ENCODE peak calls at places on chromosomes 12 and 14, in nine cellular contexts. One of them, this sample, is unnamed.

GRCh38 chr12:7154042-7154441 is 23.9 kb downstream of the CLSTN3 start:
- DNase-seq in stomach: no peak
- DNase-seq in A549: no peak
- DNase-seq in tibial nerve: no peak
- DNase-seq in K562: no peak
- DNase-seq in HepG2: no peak
- DNase-seq in ovary: no peak
- DNase-seq in esophagus muscularis mucosa: no peak
- DNase-seq in transverse colon: no peak
- DNase-seq in this sample: no peak

GRCh38 chr12:64480148-64480547 is 28.2 kb downstream of the TBK1 start:
- DNase-seq in stomach: no peak
- DNase-seq in A549: no peak
- DNase-seq in tibial nerve: no peak
- DNase-seq in K562: no peak
- DNase-seq in HepG2: no peak
- DNase-seq in ovary: no peak
- DNase-seq in esophagus muscularis mucosa: no peak
- DNase-seq in transverse colon: no peak
- DNase-seq in this sample: no peak

GRCh38 chr14:46964378-46964777 is 312.8 kb upstream of the RPL10L start:
- DNase-seq in stomach: no peak
- DNase-seq in A549: no peak
- DNase-seq in tibial nerve: no peak
- DNase-seq in K562: no peak
- DNase-seq in HepG2: no peak
- DNase-seq in ovary: no peak
- DNase-seq in esophagus muscularis mucosa: no peak
- DNase-seq in transverse colon: no peak
- DNase-seq in this sample: no peak

GRCh38 chr12:55226523-55226922 is 5.7 kb downstream of the OR10A7 start:
- DNase-seq in stomach: no peak
- DNase-seq in A549: no peak
- DNase-seq in tibial nerve: no peak
- DNase-seq in K562: no peak
- DNase-seq in HepG2: no peak
- DNase-seq in ovary: no peak
- DNase-seq in esophagus muscularis mucosa: no peak
- DNase-seq in transverse colon: no peak
- DNase-seq in this sample: no peak

GRCh38 chr12:111406474-111407370 is 999 bp downstream of the SH2B3 start:
- DNase-seq in stomach: no peak
- DNase-seq in A549: no peak
- DNase-seq in tibial nerve: no peak
- DNase-seq in K562: no peak
- DNase-seq in HepG2: no peak
- DNase-seq in ovary: peak
- DNase-seq in esophagus muscularis mucosa: no peak
- DNase-seq in transverse colon: no peak
- DNase-seq in this sample: peak

GRCh38 chr12:64120568-64120967 is 101.5 kb downstream of the KICS2 start:
- DNase-seq in stomach: no peak
- DNase-seq in A549: no peak
- DNase-seq in tibial nerve: no peak
- DNase-seq in K562: no peak
- DNase-seq in HepG2: no peak
- DNase-seq in ovary: no peak
- DNase-seq in esophagus muscularis mucosa: no peak
- DNase-seq in transverse colon: no peak
- DNase-seq in this sample: no peak

GRCh38 chr12:56836800-56837663 is 73.9 kb downstream of the HSD17B6 start:
- DNase-seq in stomach: no peak
- DNase-seq in A549: no peak
- DNase-seq in tibial nerve: no peak
- DNase-seq in K562: no peak
- DNase-seq in HepG2: no peak
- DNase-seq in ovary: no peak
- DNase-seq in esophagus muscularis mucosa: no peak
- DNase-seq in transverse colon: no peak
- DNase-seq in this sample: no peak

GRCh38 chr14:97346675-97347074 is 549.5 kb downstream of the VRK1 start:
- DNase-seq in stomach: no peak
- DNase-seq in A549: no peak
- DNase-seq in tibial nerve: no peak
- DNase-seq in K562: no peak
- DNase-seq in HepG2: no peak
- DNase-seq in ovary: no peak
- DNase-seq in esophagus muscularis mucosa: no peak
- DNase-seq in transverse colon: no peak
- DNase-seq in this sample: no peak

GRCh38 chr14:102775855-102776760 is 1.1 kb upstream of the TRAF3 start:
- DNase-seq in stomach: peak
- DNase-seq in A549: no peak
- DNase-seq in tibial nerve: no peak
- DNase-seq in K562: no peak
- DNase-seq in HepG2: peak
- DNase-seq in ovary: no peak
- DNase-seq in esophagus muscularis mucosa: no peak
- DNase-seq in transverse colon: peak
- DNase-seq in this sample: no peak

GRCh38 chr14:102776761-102777710 is at the start of gene TRAF3:
- DNase-seq in stomach: peak
- DNase-seq in A549: peak
- DNase-seq in tibial nerve: no peak
- DNase-seq in K562: peak
- DNase-seq in HepG2: no peak
- DNase-seq in ovary: peak
- DNase-seq in esophagus muscularis mucosa: no peak
- DNase-seq in transverse colon: peak
- DNase-seq in this sample: peak

GRCh38 chr14:102772781-102773570 is 4.3 kb upstream of the TRAF3 start:
- DNase-seq in stomach: no peak
- DNase-seq in A549: no peak
- DNase-seq in tibial nerve: no peak
- DNase-seq in K562: no peak
- DNase-seq in HepG2: peak
- DNase-seq in ovary: no peak
- DNase-seq in esophagus muscularis mucosa: no peak
- DNase-seq in transverse colon: no peak
- DNase-seq in this sample: no peak

GRCh38 chr14:102777711-102778615 is 714 bp downstream of the TRAF3 start:
- DNase-seq in stomach: no peak
- DNase-seq in A549: no peak
- DNase-seq in tibial nerve: no peak
- DNase-seq in K562: peak
- DNase-seq in HepG2: no peak
- DNase-seq in ovary: peak
- DNase-seq in esophagus muscularis mucosa: no peak
- DNase-seq in transverse colon: peak
- DNase-seq in this sample: no peak

DNA sequence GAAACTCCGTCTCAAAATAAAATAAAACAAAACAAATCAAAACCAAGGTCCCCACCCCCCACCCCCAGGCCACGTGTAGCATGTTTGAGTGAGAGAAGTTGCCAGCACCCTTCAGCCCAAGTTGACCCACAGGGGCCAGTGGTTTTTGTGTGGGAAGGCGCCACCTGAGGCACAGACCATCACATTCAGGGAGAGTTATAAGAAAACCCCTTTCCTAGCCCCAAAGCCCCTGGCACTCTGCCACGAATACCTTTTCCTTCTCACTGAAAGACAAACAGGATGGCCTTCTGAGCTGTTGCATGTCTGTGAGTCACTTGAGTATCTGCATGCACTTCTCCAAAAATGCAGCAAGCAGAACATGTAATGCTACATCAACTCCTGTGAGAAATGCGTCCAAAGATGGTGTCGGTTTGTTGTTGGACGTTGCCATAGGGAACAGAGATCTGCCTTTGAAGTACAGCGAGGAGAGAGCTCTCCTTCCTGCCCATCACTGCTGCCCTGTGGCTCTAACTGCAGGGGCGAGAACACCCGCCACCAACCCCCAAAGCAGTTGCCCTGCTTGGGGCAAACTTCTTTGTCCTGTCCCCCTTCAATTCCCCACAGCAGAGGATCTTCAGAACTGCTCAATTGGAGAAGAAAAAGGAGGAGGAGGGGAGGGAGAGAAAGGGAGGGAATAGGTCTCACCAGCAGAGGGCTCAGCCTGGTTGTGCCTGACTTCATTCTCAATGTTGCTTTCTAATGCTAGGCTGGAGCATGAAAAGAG is 2.7 kb upstream of the TRAF3 start:
- DNase-seq in stomach: peak
- DNase-seq in A549: peak
- DNase-seq in tibial nerve: no peak
- DNase-seq in K562: peak
- DNase-seq in HepG2: peak
- DNase-seq in ovary: peak
- DNase-seq in esophagus muscularis mucosa: no peak
- DNase-seq in transverse colon: peak
- DNase-seq in this sample: no peak
- TF ChIP-seq EP300 in stomach: no peak
- TF ChIP-seq EP300 in A549: no peak
- TF ChIP-seq EP300 in tibial nerve: no peak
- TF ChIP-seq EP300 in K562: no peak
- TF ChIP-seq EP300 in HepG2: no peak
- TF ChIP-seq EP300 in ovary: no peak
- TF ChIP-seq EP300 in esophagus muscularis mucosa: no peak
- TF ChIP-seq EP300 in transverse colon: no peak
- TF ChIP-seq EP300 in this sample: no peak

GRCh38 chr12:118185602-118186397 is 49.9 kb downstream of the PEBP1 start:
- DNase-seq in stomach: no peak
- DNase-seq in A549: no peak
- DNase-seq in tibial nerve: no peak
- DNase-seq in K562: no peak
- DNase-seq in HepG2: no peak
- DNase-seq in ovary: no peak
- DNase-seq in esophagus muscularis mucosa: no peak
- DNase-seq in transverse colon: no peak
- DNase-seq in this sample: no peak

GRCh38 chr12:118187746-118188390 is 51.9 kb downstream of the PEBP1 start:
- DNase-seq in stomach: no peak
- DNase-seq in A549: no peak
- DNase-seq in tibial nerve: no peak
- DNase-seq in K562: peak
- DNase-seq in HepG2: no peak
- DNase-seq in ovary: no peak
- DNase-seq in esophagus muscularis mucosa: no peak
- DNase-seq in transverse colon: no peak
- DNase-seq in this sample: no peak

GRCh38 chr12:118183155-118183554 is 47.2 kb downstream of the PEBP1 start:
- DNase-seq in stomach: no peak
- DNase-seq in A549: no peak
- DNase-seq in tibial nerve: no peak
- DNase-seq in K562: no peak
- DNase-seq in HepG2: no peak
- DNase-seq in ovary: no peak
- DNase-seq in esophagus muscularis mucosa: no peak
- DNase-seq in transverse colon: no peak
- DNase-seq in this sample: no peak

GRCh38 chr12:118188690-118189371 is 52.9 kb downstream of the PEBP1 start:
- DNase-seq in stomach: no peak
- DNase-seq in A549: no peak
- DNase-seq in tibial nerve: peak
- DNase-seq in K562: no peak
- DNase-seq in HepG2: no peak
- DNase-seq in ovary: peak
- DNase-seq in esophagus muscularis mucosa: no peak
- DNase-seq in transverse colon: no peak
- DNase-seq in this sample: peak

DNA sequence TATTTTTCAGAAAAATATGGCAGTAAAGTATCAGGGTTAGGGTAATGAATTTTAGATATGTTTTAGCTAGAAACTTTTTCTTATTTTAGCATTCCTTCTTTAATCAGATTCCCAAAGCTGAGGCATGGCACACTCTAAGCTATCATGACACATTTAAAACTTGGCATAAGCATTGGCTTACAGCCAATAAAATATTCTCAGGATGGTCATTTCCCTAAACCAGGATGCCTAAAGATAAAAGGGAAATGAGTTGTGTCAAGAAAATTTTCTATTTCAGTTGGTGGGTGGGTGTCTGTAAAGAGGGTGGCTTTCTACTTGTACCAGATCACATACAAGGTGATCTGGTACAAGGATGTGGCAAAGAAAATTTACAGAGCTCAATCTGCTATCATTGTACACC is 47.8 kb downstream of the PEBP1 start:
- DNase-seq in stomach: no peak
- DNase-seq in A549: no peak
- DNase-seq in tibial nerve: no peak
- DNase-seq in K562: no peak
- DNase-seq in HepG2: no peak
- DNase-seq in ovary: no peak
- DNase-seq in esophagus muscularis mucosa: no peak
- DNase-seq in transverse colon: no peak
- DNase-seq in this sample: no peak
- H3K27ac ChIP-seq in stomach: peak
- H3K27ac ChIP-seq in A549: no peak
- H3K27ac ChIP-seq in tibial nerve: no peak
- H3K27ac ChIP-seq in K562: no peak
- H3K27ac ChIP-seq in HepG2: no peak
- H3K27ac ChIP-seq in ovary: no peak
- H3K27ac ChIP-seq in esophagus muscularis mucosa: no peak
- H3K27ac ChIP-seq in transverse colon: no peak
- H3K27ac ChIP-seq in this sample: no peak

DNA sequence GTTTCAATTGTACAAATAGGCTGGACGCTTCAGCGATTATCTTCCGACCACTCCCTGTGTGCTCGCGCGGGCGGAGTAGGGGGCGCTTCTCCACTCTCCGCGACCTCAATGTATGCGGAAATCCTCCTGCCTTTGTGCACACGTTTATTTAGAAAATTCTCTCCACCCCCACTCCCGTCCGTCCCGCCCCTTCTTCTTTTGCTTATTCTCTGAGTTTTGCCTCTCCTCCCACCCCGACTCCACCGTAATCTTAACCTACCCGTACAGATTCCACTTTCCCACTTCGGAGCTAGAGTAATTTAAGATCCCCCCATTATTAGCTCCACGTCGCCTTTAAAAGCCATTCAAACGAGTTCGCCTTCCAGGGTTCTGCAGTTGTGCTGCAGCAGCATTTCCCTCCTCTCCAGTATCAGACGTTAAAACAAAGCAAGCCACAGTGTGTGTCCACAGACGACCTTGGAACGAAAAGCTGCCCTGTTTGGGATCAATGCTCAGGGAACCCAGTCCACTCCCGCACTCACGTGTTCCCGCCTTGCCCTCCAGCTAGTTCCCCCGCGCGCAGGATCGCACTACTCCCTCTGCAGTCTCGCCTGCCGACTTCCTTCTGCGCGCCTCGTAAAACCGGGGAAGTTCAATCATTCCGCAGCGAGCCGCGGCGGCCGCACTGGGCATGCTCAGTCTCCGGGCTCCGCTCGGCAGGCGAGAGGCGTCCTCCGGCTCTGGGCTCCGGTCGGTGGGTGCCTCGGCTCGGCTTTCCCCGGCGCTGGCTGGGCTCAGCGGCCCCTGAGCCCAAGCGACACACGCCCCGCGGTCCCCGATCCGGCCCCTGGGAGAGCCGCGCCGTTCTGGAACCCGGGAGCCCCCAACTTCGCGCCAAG is at the start of gene ANO6:
- DNase-seq in stomach: peak
- DNase-seq in A549: peak
- DNase-seq in tibial nerve: peak
- DNase-seq in K562: peak
- DNase-seq in HepG2: peak
- DNase-seq in ovary: peak
- DNase-seq in esophagus muscularis mucosa: peak
- DNase-seq in transverse colon: peak
- DNase-seq in this sample: peak
- TF ChIP-seq POLR2A in stomach: no peak
- TF ChIP-seq POLR2A in A549: peak
- TF ChIP-seq POLR2A in tibial nerve: peak
- TF ChIP-seq POLR2A in K562: peak
- TF ChIP-seq POLR2A in HepG2: peak
- TF ChIP-seq POLR2A in ovary: peak
- TF ChIP-seq POLR2A in esophagus muscularis mucosa: peak
- TF ChIP-seq POLR2A in transverse colon: peak
- TF ChIP-seq POLR2A in this sample: peak

GRCh38 chr12:12004524-12004923 is 66.2 kb upstream of the BCL2L14 start:
- DNase-seq in stomach: no peak
- DNase-seq in A549: no peak
- DNase-seq in tibial nerve: no peak
- DNase-seq in K562: no peak
- DNase-seq in HepG2: no peak
- DNase-seq in ovary: no peak
- DNase-seq in esophagus muscularis mucosa: no peak
- DNase-seq in transverse colon: no peak
- DNase-seq in this sample: no peak

GRCh38 chr12:12008232-12008850 is 62.4 kb upstream of the BCL2L14 start:
- DNase-seq in stomach: no peak
- DNase-seq in A549: no peak
- DNase-seq in tibial nerve: no peak
- DNase-seq in K562: no peak
- DNase-seq in HepG2: no peak
- DNase-seq in ovary: no peak
- DNase-seq in esophagus muscularis mucosa: no peak
- DNase-seq in transverse colon: peak
- DNase-seq in this sample: no peak

GRCh38 chr12:12007713-12008231 is 63.0 kb upstream of the BCL2L14 start:
- DNase-seq in stomach: no peak
- DNase-seq in A549: no peak
- DNase-seq in tibial nerve: no peak
- DNase-seq in K562: no peak
- DNase-seq in HepG2: no peak
- DNase-seq in ovary: no peak
- DNase-seq in esophagus muscularis mucosa: no peak
- DNase-seq in transverse colon: no peak
- DNase-seq in this sample: no peak

GRCh38 chr12:12008931-12009611 is 61.7 kb upstream of the BCL2L14 start:
- DNase-seq in stomach: no peak
- DNase-seq in A549: no peak
- DNase-seq in tibial nerve: no peak
- DNase-seq in K562: no peak
- DNase-seq in HepG2: no peak
- DNase-seq in ovary: no peak
- DNase-seq in esophagus muscularis mucosa: no peak
- DNase-seq in transverse colon: no peak
- DNase-seq in this sample: no peak

GRCh38 chr12:12007001-12007712 is 63.6 kb upstream of the BCL2L14 start:
- DNase-seq in stomach: no peak
- DNase-seq in A549: no peak
- DNase-seq in tibial nerve: no peak
- DNase-seq in K562: no peak
- DNase-seq in HepG2: no peak
- DNase-seq in ovary: no peak
- DNase-seq in esophagus muscularis mucosa: no peak
- DNase-seq in transverse colon: no peak
- DNase-seq in this sample: no peak
- TF ChIP-seq EP300 in stomach: no peak
- TF ChIP-seq EP300 in A549: no peak
- TF ChIP-seq EP300 in tibial nerve: no peak
- TF ChIP-seq EP300 in K562: no peak
- TF ChIP-seq EP300 in HepG2: no peak
- TF ChIP-seq EP300 in ovary: no peak
- TF ChIP-seq EP300 in esophagus muscularis mucosa: no peak
- TF ChIP-seq EP300 in transverse colon: no peak
- TF ChIP-seq EP300 in this sample: no peak